ENCODE peak calls at places on chromosomes 4 and X, in six cellular contexts. One of them, this sample, is unnamed.

GRCh38 chr4:99090511-99090910 is 1.9 kb upstream of the ADH5 start:
- DNase-seq in activated CD8-positive, alpha-beta memory T cell treated with anti-CD3 and anti-CD28 coated beads, Interleukin-2, amount 50 U/mL, for 4 hours: no peak
- DNase-seq in astrocyte of the spinal cord: peak; percentile 15
- DNase-seq in NCI-H2171: no peak
- DNase-seq in COR-L47: no peak
- DNase-seq in M059J: no peak
- DNase-seq in this sample: no peak

GRCh38 chr4:65502151-65502691 is 168.1 kb downstream of the EPHA5 start:
- DNase-seq in astrocyte of the spinal cord: peak; percentile 84
- DNase-seq in NCI-H2171: no peak
- DNase-seq in COR-L47: no peak
- DNase-seq in activated CD8-positive, alpha-beta memory T cell treated with anti-CD3 and anti-CD28 coated beads, Interleukin-2, amount 50 U/mL, for 4 hours: no peak
- DNase-seq in M059J: peak; percentile 93
- DNase-seq in this sample: no peak

GRCh38 chr4:30952526-30953219 is 232.5 kb downstream of the PCDH7 start:
- DNase-seq in COR-L47: no peak
- DNase-seq in astrocyte of the spinal cord: no peak
- DNase-seq in activated CD8-positive, alpha-beta memory T cell treated with anti-CD3 and anti-CD28 coated beads, Interleukin-2, amount 50 U/mL, for 4 hours: no peak
- DNase-seq in M059J: no peak
- DNase-seq in NCI-H2171: no peak
- DNase-seq in this sample: no peak

GRCh38 chrX:52271212-52271611 is 86.5 kb downstream of the MAGED4 start:
- DNase-seq in NCI-H2171: no peak
- DNase-seq in COR-L47: no peak
- DNase-seq in astrocyte of the spinal cord: no peak
- DNase-seq in activated CD8-positive, alpha-beta memory T cell treated with anti-CD3 and anti-CD28 coated beads, Interleukin-2, amount 50 U/mL, for 4 hours: no peak
- DNase-seq in M059J: peak; percentile 4
- DNase-seq in this sample: no peak

GRCh38 chr4:150232029-150232428 is 153.8 kb downstream of the DCLK2 start:
- DNase-seq in astrocyte of the spinal cord: no peak
- DNase-seq in activated CD8-positive, alpha-beta memory T cell treated with anti-CD3 and anti-CD28 coated beads, Interleukin-2, amount 50 U/mL, for 4 hours: no peak
- DNase-seq in M059J: no peak
- DNase-seq in NCI-H2171: no peak
- DNase-seq in COR-L47: no peak
- DNase-seq in this sample: no peak

GRCh38 chr4:48388504-48389154 is 47.3 kb downstream of the SLAIN2 start:
- DNase-seq in activated CD8-positive, alpha-beta memory T cell treated with anti-CD3 and anti-CD28 coated beads, Interleukin-2, amount 50 U/mL, for 4 hours: no peak
- DNase-seq in COR-L47: no peak
- DNase-seq in M059J: peak; percentile 46
- DNase-seq in NCI-H2171: no peak
- DNase-seq in astrocyte of the spinal cord: peak; percentile 22
- DNase-seq in this sample: no peak

GRCh38 chrX:3442685-3443084 is 96.2 kb upstream of the MXRA5 start:
- DNase-seq in M059J: no peak
- DNase-seq in astrocyte of the spinal cord: no peak
- DNase-seq in COR-L47: no peak
- DNase-seq in NCI-H2171: peak; percentile 26
- DNase-seq in activated CD8-positive, alpha-beta memory T cell treated with anti-CD3 and anti-CD28 coated beads, Interleukin-2, amount 50 U/mL, for 4 hours: no peak
- DNase-seq in this sample: no peak

GRCh38 chr4:6278801-6279197 is 9.1 kb downstream of the WFS1 start:
- DNase-seq in COR-L47: no peak
- DNase-seq in astrocyte of the spinal cord: peak; percentile 12
- DNase-seq in NCI-H2171: no peak
- DNase-seq in activated CD8-positive, alpha-beta memory T cell treated with anti-CD3 and anti-CD28 coated beads, Interleukin-2, amount 50 U/mL, for 4 hours: no peak
- DNase-seq in M059J: no peak
- DNase-seq in this sample: no peak

GRCh38 chr4:5973033-5973432 is 45.2 kb downstream of the C4orf50 start:
- DNase-seq in astrocyte of the spinal cord: no peak
- DNase-seq in COR-L47: no peak
- DNase-seq in activated CD8-positive, alpha-beta memory T cell treated with anti-CD3 and anti-CD28 coated beads, Interleukin-2, amount 50 U/mL, for 4 hours: no peak
- DNase-seq in M059J: no peak
- DNase-seq in NCI-H2171: no peak
- DNase-seq in this sample: no peak

GRCh38 chrX:39559229-39559628 is 538.5 kb downstream of the BCOR start:
- DNase-seq in M059J: peak; percentile 4
- DNase-seq in COR-L47: no peak
- DNase-seq in NCI-H2171: no peak
- DNase-seq in activated CD8-positive, alpha-beta memory T cell treated with anti-CD3 and anti-CD28 coated beads, Interleukin-2, amount 50 U/mL, for 4 hours: no peak
- DNase-seq in astrocyte of the spinal cord: peak; percentile 17
- DNase-seq in this sample: no peak

GRCh38 chr4:163762756-163763155 is 268.3 kb downstream of the TMA16 start:
- DNase-seq in COR-L47: no peak
- DNase-seq in activated CD8-positive, alpha-beta memory T cell treated with anti-CD3 and anti-CD28 coated beads, Interleukin-2, amount 50 U/mL, for 4 hours: no peak
- DNase-seq in M059J: no peak
- DNase-seq in NCI-H2171: no peak
- DNase-seq in astrocyte of the spinal cord: no peak
- DNase-seq in this sample: no peak

GRCh38 chrX:39214380-39215126 is 413.3 kb downstream of the MID1IP1 start:
- DNase-seq in NCI-H2171: no peak
- DNase-seq in activated CD8-positive, alpha-beta memory T cell treated with anti-CD3 and anti-CD28 coated beads, Interleukin-2, amount 50 U/mL, for 4 hours: no peak
- DNase-seq in astrocyte of the spinal cord: no peak
- DNase-seq in M059J: no peak
- DNase-seq in COR-L47: no peak
- DNase-seq in this sample: no peak

GRCh38 chr4:112343330-112343729 is 46.2 kb downstream of the ALPK1 start:
- DNase-seq in NCI-H2171: peak; percentile 43
- DNase-seq in activated CD8-positive, alpha-beta memory T cell treated with anti-CD3 and anti-CD28 coated beads, Interleukin-2, amount 50 U/mL, for 4 hours: no peak
- DNase-seq in M059J: no peak
- DNase-seq in COR-L47: peak; percentile 31
- DNase-seq in astrocyte of the spinal cord: no peak
- DNase-seq in this sample: no peak

GRCh38 chr4:38322709-38323108 is 341.3 kb upstream of the KLF3 start:
- DNase-seq in activated CD8-positive, alpha-beta memory T cell treated with anti-CD3 and anti-CD28 coated beads, Interleukin-2, amount 50 U/mL, for 4 hours: no peak
- DNase-seq in astrocyte of the spinal cord: peak; percentile 90
- DNase-seq in M059J: peak; percentile 87
- DNase-seq in COR-L47: no peak
- DNase-seq in NCI-H2171: peak; percentile 25
- DNase-seq in this sample: no peak